ENCODE peak calls at places on chromosome 17, in four cellular contexts. One of them, this sample, is unnamed.

GRCh38 chr17:78234261-78234865 is 2.9 kb downstream of the TMEM235 start:
- DNase-seq in SK-N-SH: no peak
- DNase-seq in HepG2: no peak
- DNase-seq in K562: no peak
- DNase-seq in this sample: no peak

GRCh38 chr17:36901506-36901905 is 35.8 kb upstream of the LHX1 start:
- DNase-seq in SK-N-SH: no peak
- DNase-seq in HepG2: peak; percentile 16
- DNase-seq in K562: no peak
- DNase-seq in this sample: peak; percentile 39

GRCh38 chr17:74995847-74996246 is 8.4 kb downstream of the CDR2L start:
- DNase-seq in SK-N-SH: no peak
- DNase-seq in HepG2: no peak
- DNase-seq in K562: no peak
- DNase-seq in this sample: no peak

GRCh38 chr17:57739402-57740224 is 5.5 kb downstream of the CCDC182 start:
- DNase-seq in SK-N-SH: peak; percentile 76
- DNase-seq in HepG2: peak; percentile 53
- DNase-seq in K562: peak; percentile 44
- DNase-seq in this sample: no peak

GRCh38 chr17:28646039-28646754 is 1.2 kb upstream of the BLTP2 start:
- DNase-seq in SK-N-SH: no peak
- DNase-seq in HepG2: no peak
- DNase-seq in K562: peak; percentile 36
- DNase-seq in this sample: no peak

GRCh38 chr17:73490851-73491250 is 153.4 kb downstream of the SDK2 start:
- DNase-seq in SK-N-SH: no peak
- DNase-seq in HepG2: no peak
- DNase-seq in K562: no peak
- DNase-seq in this sample: no peak

GRCh38 chr17:338442-339192 is 14.0 kb downstream of the RPH3AL start:
- DNase-seq in SK-N-SH: no peak
- DNase-seq in HepG2: peak; percentile 81
- DNase-seq in K562: no peak
- DNase-seq in this sample: no peak

GRCh38 chr17:58541249-58541648 is 26.8 kb upstream of the MTMR4 start:
- DNase-seq in SK-N-SH: no peak
- DNase-seq in HepG2: no peak
- DNase-seq in K562: no peak
- DNase-seq in this sample: peak; percentile 42

GRCh38 chr17:18102640-18103039 is 5.9 kb upstream of the MYO15A start:
- DNase-seq in SK-N-SH: peak; percentile 4
- DNase-seq in HepG2: no peak
- DNase-seq in K562: no peak
- DNase-seq in this sample: no peak

GRCh38 chr17:48954300-48954755 is 9.7 kb upstream of the SNF8 start:
- DNase-seq in SK-N-SH: no peak
- DNase-seq in HepG2: peak; percentile 79
- DNase-seq in K562: peak; percentile 69
- DNase-seq in this sample: peak; percentile 68

GRCh38 chr17:43410557-43411368 is 12.0 kb downstream of the ARL4D start:
- DNase-seq in SK-N-SH: no peak
- DNase-seq in HepG2: no peak
- DNase-seq in K562: no peak
- DNase-seq in this sample: no peak

GRCh38 chr17:73939808-73940207 is 263.7 kb upstream of the RPL38 start:
- DNase-seq in SK-N-SH: no peak
- DNase-seq in HepG2: no peak
- DNase-seq in K562: no peak
- DNase-seq in this sample: no peak

GRCh38 chr17:80769516-80769915 is 222.1 kb upstream of the CHMP6 start:
- DNase-seq in SK-N-SH: no peak
- DNase-seq in HepG2: no peak
- DNase-seq in K562: no peak
- DNase-seq in this sample: no peak

GRCh38 chr17:81365148-81365600 is 30.1 kb upstream of the BAHCC1 start:
- DNase-seq in SK-N-SH: no peak
- DNase-seq in HepG2: no peak
- DNase-seq in K562: peak; percentile 62
- DNase-seq in this sample: peak; percentile 57

GRCh38 chr17:4324463-4324862 is 42.0 kb downstream of the UBE2G1 start:
- DNase-seq in SK-N-SH: no peak
- DNase-seq in HepG2: no peak
- DNase-seq in K562: no peak
- DNase-seq in this sample: no peak

GRCh38 chr17:4326112-4326511 is 40.4 kb downstream of the UBE2G1 start:
- DNase-seq in SK-N-SH: no peak
- DNase-seq in HepG2: no peak
- DNase-seq in K562: no peak
- DNase-seq in this sample: no peak

GRCh38 chr17:4329838-4330237 is 36.6 kb downstream of the UBE2G1 start:
- DNase-seq in SK-N-SH: no peak
- DNase-seq in HepG2: no peak
- DNase-seq in K562: no peak
- DNase-seq in this sample: no peak

GRCh38 chr17:4326608-4327007 is 39.9 kb downstream of the UBE2G1 start:
- DNase-seq in SK-N-SH: no peak
- DNase-seq in HepG2: no peak
- DNase-seq in K562: no peak
- DNase-seq in this sample: no peak

GRCh38 chr17:4327638-4328037 is 38.8 kb downstream of the UBE2G1 start:
- DNase-seq in SK-N-SH: no peak
- DNase-seq in HepG2: no peak
- DNase-seq in K562: no peak
- DNase-seq in this sample: no peak
- TF ChIP-seq FOXJ3 in SK-N-SH: no peak
- TF ChIP-seq FOXJ3 in HepG2: no peak
- TF ChIP-seq FOXJ3 in K562: no peak
- TF ChIP-seq FOXJ3 in this sample: no peak

GRCh38 chr17:10144456-10144855 is 54.0 kb downstream of the GAS7 start:
- DNase-seq in SK-N-SH: no peak
- DNase-seq in HepG2: no peak
- DNase-seq in K562: no peak
- DNase-seq in this sample: no peak

GRCh38 chr17:10144976-10145375 is 53.4 kb downstream of the GAS7 start:
- DNase-seq in SK-N-SH: no peak
- DNase-seq in HepG2: no peak
- DNase-seq in K562: no peak
- DNase-seq in this sample: no peak

GRCh38 chr17:10155334-10156081 is 42.9 kb downstream of the GAS7 start:
- DNase-seq in SK-N-SH: no peak
- DNase-seq in HepG2: no peak
- DNase-seq in K562: no peak
- DNase-seq in this sample: no peak

GRCh38 chr17:10151667-10152496 is 46.5 kb downstream of the GAS7 start:
- DNase-seq in SK-N-SH: no peak
- DNase-seq in HepG2: no peak
- DNase-seq in K562: no peak
- DNase-seq in this sample: no peak

DNA sequence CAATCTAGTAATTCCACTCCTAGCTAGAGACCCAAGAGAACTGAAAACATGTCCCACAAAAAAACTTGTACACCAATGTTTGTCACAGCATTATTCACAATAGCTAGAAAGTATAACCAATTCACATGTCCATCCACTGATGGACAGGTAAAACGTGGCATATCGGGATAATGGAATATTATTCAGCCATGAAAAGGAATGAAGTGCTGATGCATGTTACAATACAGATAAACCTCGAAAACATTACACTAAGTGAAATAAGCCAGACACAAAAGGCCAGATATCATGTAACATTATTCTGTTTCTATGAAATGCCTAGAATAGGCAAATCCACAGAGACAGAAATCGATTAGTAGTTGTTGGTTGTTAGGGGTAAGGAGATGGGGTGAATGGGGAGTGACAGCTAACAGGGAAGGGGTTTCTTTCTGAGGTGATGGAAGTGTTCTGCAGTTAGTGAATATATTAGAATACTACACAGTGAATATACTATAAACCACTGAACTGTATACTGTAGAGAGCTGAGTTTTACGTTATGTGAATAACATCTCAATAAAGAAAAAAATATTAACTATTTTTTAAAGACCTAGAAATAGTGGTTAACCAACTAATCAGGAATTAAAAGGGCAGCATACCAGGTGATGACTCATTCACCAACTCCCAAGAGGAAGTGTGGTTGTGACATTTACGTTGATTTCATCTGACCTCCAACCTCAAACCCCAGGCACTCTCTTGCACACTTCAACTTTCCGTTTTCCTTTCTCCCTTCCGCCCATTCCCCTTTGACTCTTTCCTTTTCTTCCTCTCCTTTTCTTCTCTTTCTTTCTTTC is 48.6 kb downstream of the GAS7 start:
- DNase-seq in SK-N-SH: no peak
- DNase-seq in HepG2: no peak
- DNase-seq in K562: peak; percentile 10
- DNase-seq in this sample: no peak
- TF ChIP-seq FOXJ3 in SK-N-SH: no peak
- TF ChIP-seq FOXJ3 in HepG2: no peak
- TF ChIP-seq FOXJ3 in K562: no peak
- TF ChIP-seq FOXJ3 in this sample: no peak

DNA sequence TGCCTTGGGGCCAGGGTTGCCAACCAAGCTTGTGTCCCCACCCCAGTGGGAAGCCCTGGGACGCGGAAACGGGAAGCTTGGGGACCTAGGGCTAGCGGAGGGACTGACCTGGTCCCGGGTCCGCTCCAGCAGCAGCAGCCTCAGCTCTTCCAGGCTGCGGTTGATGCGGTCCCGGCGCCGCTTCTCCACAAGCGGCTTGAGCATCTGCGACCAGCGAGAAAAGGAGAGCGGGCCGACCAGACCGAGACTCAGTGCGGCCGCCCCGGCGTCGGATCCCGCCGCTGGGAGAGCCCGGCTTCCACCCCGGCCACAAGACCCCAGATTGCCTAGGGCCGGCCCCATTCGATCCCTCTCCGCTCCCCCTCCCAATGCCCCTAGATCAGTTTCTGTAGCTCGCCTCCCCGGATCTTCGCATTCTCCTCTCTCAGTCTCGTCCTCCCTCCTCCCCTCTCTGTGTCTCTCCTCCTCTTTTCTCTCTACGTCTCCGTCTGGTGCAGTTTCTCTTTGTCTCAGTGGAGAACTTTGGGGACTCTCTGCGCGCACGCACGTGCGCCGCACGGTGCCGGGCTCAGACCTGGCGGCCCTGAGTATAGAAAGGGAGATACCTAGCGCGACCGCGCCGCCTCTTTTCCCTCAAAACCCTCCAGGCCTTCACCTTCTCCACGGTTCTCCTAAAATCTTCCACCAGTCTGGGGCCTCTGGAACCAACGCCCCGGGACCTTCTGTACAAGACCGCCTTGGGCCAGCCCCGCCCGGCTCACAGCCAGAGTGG is 797 bp downstream of the HES7 start:
- DNase-seq in SK-N-SH: peak; percentile 48
- DNase-seq in HepG2: no peak
- DNase-seq in K562: no peak
- DNase-seq in this sample: peak; percentile 35
- TF ChIP-seq FOXJ3 in SK-N-SH: no peak
- TF ChIP-seq FOXJ3 in HepG2: no peak
- TF ChIP-seq FOXJ3 in K562: no peak
- TF ChIP-seq FOXJ3 in this sample: no peak

DNA sequence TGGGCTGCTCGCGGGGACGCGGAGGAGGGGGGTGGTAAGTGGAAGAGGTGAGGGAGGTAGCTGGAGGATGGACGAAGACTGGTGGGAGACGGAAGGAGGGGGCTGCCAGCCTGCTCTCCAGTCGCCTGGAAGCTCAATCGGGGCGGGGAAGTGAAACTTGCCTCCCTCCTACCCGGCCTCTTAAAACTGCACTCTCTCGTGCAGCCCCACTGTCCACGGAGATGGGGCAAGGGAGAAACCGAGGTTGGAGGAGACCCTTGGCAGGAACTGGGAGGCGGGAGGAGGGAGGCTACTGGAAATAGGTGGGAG is 1.1 kb downstream of the SOX9 start:
- DNase-seq in SK-N-SH: no peak
- DNase-seq in HepG2: no peak
- DNase-seq in K562: no peak
- DNase-seq in this sample: no peak
- TF ChIP-seq FOXJ3 in SK-N-SH: no peak
- TF ChIP-seq FOXJ3 in HepG2: no peak
- TF ChIP-seq FOXJ3 in K562: no peak
- TF ChIP-seq FOXJ3 in this sample: no peak

This sample was measured in WTC11.